ENCODE peak calls at places on chromosome 1, in nine cellular contexts. Z is GM23248; G is left ventricle myocardium inferior; K is CD8-positive, alpha-beta T cell; U is A549; W is neural progenitor cell; S is cardiac muscle cell; R is lower lobe of right lung; P is tibial nerve. Y is an unnamed sample.

GRCh38 chr1:3811595-3811911 is 15.3 kb upstream of the LRRC47 start:
- DNase-seq in Z (no peak), G (no peak), K (no peak), U (no peak), W (no peak), S (no peak), R (no peak), P (no peak), Y (no peak)

GRCh38 chr1:203096566-203096965 is 10.8 kb upstream of the MYOG start:
- DNase-seq in Z (no peak), G (no peak), K (no peak), U (no peak), W (no peak), S (no peak), R (no peak), P (no peak), Y (no peak)

GRCh38 chr1:154420172-154420571 is 15.0 kb downstream of the IL6R start:
- DNase-seq in Z (peak; percentile 96), G (peak; percentile 82), K (no peak), U (peak; percentile 86), W (no peak), S (peak; percentile 90), R (peak; percentile 84), P (peak; percentile 88), Y (peak; percentile 79)

GRCh38 chr1:44694863-44695478 is 20.5 kb downstream of the ARMH1 start:
- DNase-seq in Z (no peak), G (no peak), K (no peak), U (no peak), W (no peak), S (no peak), R (no peak), P (no peak), Y (no peak)

GRCh38 chr1:15031251-15031930 is 122.2 kb upstream of the TMEM51 start:
- DNase-seq in Z (peak; percentile 21), G (no peak), K (no peak), U (no peak), W (no peak), S (no peak), R (no peak), P (no peak), Y (no peak)

GRCh38 chr1:176073524-176074157 is 133.4 kb downstream of the COP1 start:
- DNase-seq in Z (peak; percentile 78), G (no peak), K (no peak), U (peak; percentile 79), W (peak; percentile 88), S (peak; percentile 86), R (no peak), P (no peak), Y (peak; percentile 35)

GRCh38 chr1:115251340-115251748 is 86.7 kb downstream of the NGF start:
- DNase-seq in Z (peak; percentile 67), G (no peak), K (no peak), U (no peak), W (no peak), S (peak; percentile 21), R (no peak), P (no peak), Y (no peak)

GRCh38 chr1:66980745-66981367 is 56.1 kb downstream of the MIER1 start:
- DNase-seq in Z (peak; percentile 44), G (no peak), K (no peak), U (peak; percentile 16), W (no peak), S (no peak), R (no peak), P (no peak), Y (no peak)

GRCh38 chr1:152533327-152533938 is 19.2 kb downstream of the CRCT1 start:
- DNase-seq in Z (peak; percentile 66), G (no peak), K (no peak), U (peak; percentile 76), W (no peak), S (peak; percentile 34), R (no peak), P (no peak), Y (no peak)

GRCh38 chr1:240031414-240031813 is 60.3 kb upstream of the FMN2 start:
- DNase-seq in Z (peak; percentile 73), G (no peak), K (no peak), U (peak; percentile 41), W (no peak), S (no peak), R (no peak), P (no peak), Y (no peak)

GRCh38 chr1:84996846-84997666 is at the start of gene MCOLN2:
- DNase-seq in Z (peak; percentile 65), G (peak; percentile 44), K (peak; percentile 29), U (peak; percentile 24), W (peak; percentile 86), S (peak; percentile 34), R (peak; percentile 55), P (no peak), Y (no peak)

GRCh38 chr1:178869114-178869697 is 1.7 kb downstream of the ANGPTL1 start:
- DNase-seq in Z (peak; percentile 84), G (no peak), K (no peak), U (no peak), W (peak; percentile 8), S (peak; percentile 81), R (no peak), P (no peak), Y (no peak)
- H3K4me1 ChIP-seq in Z (peaks cover 68% of the 10 kb centered on the region), G (peaks cover 44% of the 10 kb centered on the region), K (no peaks in the 10 kb centered on the region), U (peaks cover 37% of the 10 kb centered on the region), W (peaks cover 37% of the 10 kb centered on the region), S (peaks cover 12% of the 10 kb centered on the region), R (peaks cover 11% of the 10 kb centered on the region), P (peaks cover 7% of the 10 kb centered on the region), Y (no peaks in the 10 kb centered on the region)

GRCh38 chr1:205442051-205442721 is 13.7 kb downstream of the BLACAT1 start:
- DNase-seq in Z (no peak), G (no peak), K (no peak), U (no peak), W (peak; percentile 82), S (no peak), R (peak; percentile 62), P (no peak), Y (no peak)

GRCh38 chr1:205440121-205440475 is 15.7 kb downstream of the BLACAT1 start:
- DNase-seq in Z (no peak), G (no peak), K (no peak), U (no peak), W (no peak), S (no peak), R (no peak), P (no peak), Y (no peak)

GRCh38 chr1:205440476-205441317 is 15.1 kb downstream of the BLACAT1 start:
- DNase-seq in Z (peak; percentile 14), G (peak; percentile 29), K (peak; percentile 65), U (peak; percentile 53), W (peak; percentile 66), S (peak; percentile 81), R (peak; percentile 78), P (no peak), Y (peak; percentile 56)

GRCh38 chr1:205441318-205441633 is 14.6 kb downstream of the BLACAT1 start:
- DNase-seq in Z (no peak), G (no peak), K (no peak), U (no peak), W (no peak), S (no peak), R (no peak), P (no peak), Y (no peak)

GRCh38 chr1:205441716-205442050 is 14.2 kb downstream of the BLACAT1 start:
- DNase-seq in Z (no peak), G (no peak), K (no peak), U (no peak), W (no peak), S (no peak), R (no peak), P (no peak), Y (no peak)
- H3K4me1 ChIP-seq in Z (no peaks in the 10 kb centered on the region), G (peaks cover 65% of the 10 kb centered on the region), K (peaks cover 25% of the 10 kb centered on the region), U (peaks cover 16% of the 10 kb centered on the region), W (peaks cover 75% of the 10 kb centered on the region), S (peaks cover 36% of the 10 kb centered on the region), R (peaks cover 55% of the 10 kb centered on the region), P (peaks cover 25% of the 10 kb centered on the region), Y (no peaks in the 10 kb centered on the region)

GRCh38 chr1:116433283-116434257 is 60.5 kb downstream of the ATP1A1 start:
- DNase-seq in Z (peak; percentile 44), G (peak; percentile 65), K (no peak), U (no peak), W (peak; percentile 64), S (peak; percentile 53), R (no peak), P (no peak), Y (peak; percentile 46)
- H3K4me1 ChIP-seq in Z (no peaks in the 10 kb centered on the region), G (peaks cover 36% of the 10 kb centered on the region), K (no peaks in the 10 kb centered on the region), U (no peaks in the 10 kb centered on the region), W (peaks cover 5% of the 10 kb centered on the region), S (peaks cover 41% of the 10 kb centered on the region), R (no peaks in the 10 kb centered on the region), P (no peaks in the 10 kb centered on the region), Y (no peaks in the 10 kb centered on the region)

GRCh38 chr1:187245201-187245600 is 416.5 kb downstream of the PLA2G4A start:
- DNase-seq in Z (no peak), G (no peak), K (no peak), U (no peak), W (no peak), S (no peak), R (no peak), P (no peak), Y (no peak)

GRCh38 chr1:187241971-187242370 is 413.2 kb downstream of the PLA2G4A start:
- DNase-seq in Z (no peak), G (no peak), K (no peak), U (no peak), W (no peak), S (no peak), R (no peak), P (no peak), Y (no peak)

GRCh38 chr1:187244623-187245022 is 415.9 kb downstream of the PLA2G4A start:
- DNase-seq in Z (no peak), G (no peak), K (no peak), U (no peak), W (no peak), S (peak; percentile 8), R (no peak), P (no peak), Y (peak; percentile 50)
- H3K4me1 ChIP-seq in Z (no peaks in the 10 kb centered on the region), G (no peaks in the 10 kb centered on the region), K (no peaks in the 10 kb centered on the region), U (no peaks in the 10 kb centered on the region), W (no peaks in the 10 kb centered on the region), S (peaks cover 18% of the 10 kb centered on the region), R (no peaks in the 10 kb centered on the region), P (no peaks in the 10 kb centered on the region), Y (no peaks in the 10 kb centered on the region)

Y was measured in prostate gland.